ENCODE peak calls at places on chromosomes 16 and 17, in five cellular contexts. One of them, this sample, is unnamed.

GRCh38 chr17:78338860-78339259 is 21.0 kb downstream of the SOCS3 start:
- DNase-seq in GM13977: peak
- DNase-seq in B cell: no peak
- DNase-seq in osteoblast: no peak
- DNase-seq in BJ: no peak
- DNase-seq in this sample: peak

GRCh38 chr17:35082073-35082657 is 18.7 kb upstream of the RFFL start:
- DNase-seq in GM13977: no peak
- DNase-seq in B cell: no peak
- DNase-seq in osteoblast: no peak
- DNase-seq in BJ: peak
- DNase-seq in this sample: peak

GRCh38 chr16:16120382-16121184 is 102.7 kb downstream of the ABCC6 start:
- DNase-seq in GM13977: no peak
- DNase-seq in B cell: no peak
- DNase-seq in osteoblast: no peak
- DNase-seq in BJ: no peak
- DNase-seq in this sample: no peak

GRCh38 chr17:19273731-19274130 is 36.6 kb downstream of the EPN2 start:
- DNase-seq in GM13977: no peak
- DNase-seq in B cell: no peak
- DNase-seq in osteoblast: peak
- DNase-seq in BJ: no peak
- DNase-seq in this sample: no peak

GRCh38 chr17:51461578-51462004 is 201.2 kb downstream of the UTP18 start:
- DNase-seq in GM13977: peak
- DNase-seq in B cell: no peak
- DNase-seq in osteoblast: peak
- DNase-seq in BJ: no peak
- DNase-seq in this sample: peak

GRCh38 chr17:31534223-31534888 is 142.9 kb downstream of the RAB11FIP4 start:
- DNase-seq in GM13977: no peak
- DNase-seq in B cell: no peak
- DNase-seq in osteoblast: peak
- DNase-seq in BJ: no peak
- DNase-seq in this sample: no peak

GRCh38 chr17:78325076-78325712 is 34.7 kb downstream of the SOCS3 start:
- DNase-seq in GM13977: no peak
- DNase-seq in B cell: no peak
- DNase-seq in osteoblast: peak
- DNase-seq in BJ: no peak
- DNase-seq in this sample: no peak

GRCh38 chr17:27532269-27533067 is 76.2 kb downstream of the KSR1 start:
- DNase-seq in GM13977: no peak
- DNase-seq in B cell: no peak
- DNase-seq in osteoblast: no peak
- DNase-seq in BJ: no peak
- DNase-seq in this sample: no peak

GRCh38 chr16:49592507-49593422 is 219.2 kb downstream of the C16orf78 start:
- DNase-seq in GM13977: peak
- DNase-seq in B cell: peak
- DNase-seq in osteoblast: peak
- DNase-seq in BJ: no peak
- DNase-seq in this sample: peak

GRCh38 chr17:40833882-40834281 is 11.5 kb upstream of the KRT10 start:
- DNase-seq in GM13977: no peak
- DNase-seq in B cell: no peak
- DNase-seq in osteoblast: no peak
- DNase-seq in BJ: no peak
- DNase-seq in this sample: no peak

GRCh38 chr17:1074886-1075665 is 78.1 kb downstream of the TIMM22 start:
- DNase-seq in GM13977: no peak
- DNase-seq in B cell: no peak
- DNase-seq in osteoblast: no peak
- DNase-seq in BJ: no peak
- DNase-seq in this sample: no peak

GRCh38 chr16:65034915-65035314 is 86.9 kb downstream of the CDH11 start:
- DNase-seq in GM13977: no peak
- DNase-seq in B cell: no peak
- DNase-seq in osteoblast: no peak
- DNase-seq in BJ: no peak
- DNase-seq in this sample: no peak

GRCh38 chr17:74658620-74659019 is 35.1 kb upstream of the CD300E start:
- DNase-seq in GM13977: no peak
- DNase-seq in B cell: no peak
- DNase-seq in osteoblast: no peak
- DNase-seq in BJ: no peak
- DNase-seq in this sample: no peak

GRCh38 chr16:77788196-77789084 is at the start of gene VAT1L:
- DNase-seq in GM13977: peak
- DNase-seq in B cell: peak
- DNase-seq in osteoblast: peak
- DNase-seq in BJ: no peak
- DNase-seq in this sample: no peak

GRCh38 chr16:78505544-78506371 is 406.3 kb downstream of the WWOX start:
- DNase-seq in GM13977: no peak
- DNase-seq in B cell: no peak
- DNase-seq in osteoblast: no peak
- DNase-seq in BJ: no peak
- DNase-seq in this sample: no peak

GRCh38 chr16:75065808-75066149 is 50.8 kb downstream of the LDHD start:
- DNase-seq in GM13977: no peak
- DNase-seq in B cell: no peak
- DNase-seq in osteoblast: no peak
- DNase-seq in BJ: no peak
- DNase-seq in this sample: no peak

GRCh38 chr16:2930236-2930635 is 18.5 kb downstream of the FLYWCH1 start:
- DNase-seq in GM13977: no peak
- DNase-seq in B cell: no peak
- DNase-seq in osteoblast: peak
- DNase-seq in BJ: no peak
- DNase-seq in this sample: peak

GRCh38 chr17:35713069-35713728 is 18.2 kb upstream of the RASL10B start:
- DNase-seq in GM13977: no peak
- DNase-seq in B cell: no peak
- DNase-seq in osteoblast: peak
- DNase-seq in BJ: peak
- DNase-seq in this sample: no peak

GRCh38 chr17:36674278-36674650 is 72.9 kb downstream of the MRM1 start:
- DNase-seq in GM13977: no peak
- DNase-seq in B cell: no peak
- DNase-seq in osteoblast: no peak
- DNase-seq in BJ: no peak
- DNase-seq in this sample: no peak

GRCh38 chr17:18319604-18320256 is 4.6 kb downstream of the SMCR8 start:
- DNase-seq in GM13977: no peak
- DNase-seq in B cell: no peak
- DNase-seq in osteoblast: peak
- DNase-seq in BJ: no peak
- DNase-seq in this sample: no peak

GRCh38 chr17:1196946-1197345 is 17.2 kb upstream of the ABR start:
- DNase-seq in GM13977: no peak
- DNase-seq in B cell: no peak
- DNase-seq in osteoblast: no peak
- DNase-seq in BJ: no peak
- DNase-seq in this sample: no peak

DNA sequence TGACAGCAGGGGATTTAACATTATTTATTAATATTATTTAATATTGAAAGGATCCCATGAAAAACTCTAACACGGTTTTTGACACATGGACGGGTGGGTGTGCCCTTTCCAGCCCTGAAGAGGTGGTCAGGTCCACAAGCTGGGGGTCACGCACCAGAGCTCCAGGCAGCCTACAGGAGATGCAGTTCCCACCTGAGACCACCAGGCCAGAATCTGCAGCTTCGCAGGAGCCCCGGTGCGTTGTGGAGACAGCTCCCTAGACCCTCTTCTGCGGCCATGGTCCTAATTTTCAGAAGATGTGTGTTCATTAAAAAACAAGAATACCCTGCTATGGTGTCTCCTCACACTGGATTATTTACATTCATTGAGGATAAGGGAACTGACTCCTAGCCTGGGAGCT is 331.1 kb downstream of the C16orf95 start:
- DNase-seq in GM13977: no peak
- DNase-seq in B cell: no peak
- DNase-seq in osteoblast: peak
- DNase-seq in BJ: no peak
- DNase-seq in this sample: no peak
- TF ChIP-seq CTCF in GM13977: no peak
- TF ChIP-seq CTCF in B cell: no peak
- TF ChIP-seq CTCF in osteoblast: no peak
- TF ChIP-seq CTCF in BJ: no peak
- TF ChIP-seq CTCF in this sample: no peak

DNA sequence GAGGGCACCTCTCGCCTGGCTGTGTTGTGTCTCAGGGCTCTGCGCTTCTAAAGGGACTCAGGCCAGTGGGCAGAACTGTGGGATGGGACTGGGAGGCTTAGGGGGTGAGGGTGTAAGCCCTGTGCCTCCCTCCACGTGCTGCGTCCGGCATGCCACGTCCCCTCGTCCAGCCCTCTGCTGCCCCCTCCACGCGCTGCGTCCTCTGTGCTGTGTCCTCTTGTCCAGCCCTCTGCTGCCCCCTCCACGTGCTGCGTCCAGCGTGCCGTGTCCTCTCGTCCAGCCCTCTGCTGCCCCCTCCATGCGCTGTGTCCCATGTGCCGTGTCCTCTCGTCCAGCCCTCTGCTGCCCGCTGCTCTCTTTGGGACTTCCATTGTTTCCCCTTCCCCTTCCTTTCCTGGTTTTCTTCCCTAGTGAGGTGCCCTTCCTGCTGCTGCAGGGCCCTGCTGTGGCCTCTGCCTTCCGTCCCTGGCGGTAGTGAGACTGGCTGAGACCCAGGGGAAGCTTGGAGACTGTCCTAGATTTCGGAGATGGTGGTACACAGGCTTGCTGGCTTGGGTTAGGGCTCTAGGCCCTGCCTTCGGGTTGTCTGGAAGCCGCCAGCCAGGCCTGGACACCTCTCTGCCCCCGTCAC is 6.4 kb upstream of the ZNF750 start:
- DNase-seq in GM13977: no peak
- DNase-seq in B cell: no peak
- DNase-seq in osteoblast: peak
- DNase-seq in BJ: no peak
- DNase-seq in this sample: no peak
- TF ChIP-seq CTCF in GM13977: no peak
- TF ChIP-seq CTCF in B cell: no peak
- TF ChIP-seq CTCF in osteoblast: no peak
- TF ChIP-seq CTCF in BJ: no peak
- TF ChIP-seq CTCF in this sample: no peak

DNA sequence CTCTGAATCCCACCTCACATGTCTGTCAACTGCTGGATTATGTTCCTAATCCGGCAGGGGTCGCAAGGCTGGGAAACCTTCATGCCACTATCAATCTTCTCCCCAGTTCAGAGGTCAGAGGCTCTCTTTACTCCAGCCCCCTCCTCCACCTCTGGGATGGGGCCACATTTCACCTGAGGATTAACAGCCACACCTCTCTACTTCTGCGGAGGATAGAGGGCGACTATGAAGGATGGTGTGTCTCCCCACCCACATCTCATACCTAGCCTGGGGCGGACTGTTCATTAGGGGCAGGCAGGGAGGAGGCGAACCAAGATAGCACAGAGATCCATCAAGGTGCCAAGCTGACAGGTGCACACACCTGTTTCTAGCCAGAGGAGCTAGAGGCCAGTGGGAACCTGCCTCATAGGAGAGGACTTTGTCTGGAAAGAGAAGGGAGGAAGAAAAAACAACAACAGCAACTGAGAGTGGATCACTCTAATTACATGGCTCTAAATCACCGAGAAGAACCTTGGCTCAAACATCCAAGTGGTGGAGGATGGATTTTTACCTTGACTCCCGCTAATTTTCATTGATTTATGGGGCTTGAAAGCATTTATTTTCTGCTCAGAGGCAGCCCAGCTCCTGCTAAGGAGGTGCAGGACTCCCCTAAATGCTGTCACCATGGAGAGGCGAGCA is 41.9 kb upstream of the SKAP1 start:
- DNase-seq in GM13977: no peak
- DNase-seq in B cell: no peak
- DNase-seq in osteoblast: peak
- DNase-seq in BJ: no peak
- DNase-seq in this sample: no peak
- TF ChIP-seq CTCF in GM13977: no peak
- TF ChIP-seq CTCF in B cell: no peak
- TF ChIP-seq CTCF in osteoblast: no peak
- TF ChIP-seq CTCF in BJ: no peak
- TF ChIP-seq CTCF in this sample: no peak

DNA sequence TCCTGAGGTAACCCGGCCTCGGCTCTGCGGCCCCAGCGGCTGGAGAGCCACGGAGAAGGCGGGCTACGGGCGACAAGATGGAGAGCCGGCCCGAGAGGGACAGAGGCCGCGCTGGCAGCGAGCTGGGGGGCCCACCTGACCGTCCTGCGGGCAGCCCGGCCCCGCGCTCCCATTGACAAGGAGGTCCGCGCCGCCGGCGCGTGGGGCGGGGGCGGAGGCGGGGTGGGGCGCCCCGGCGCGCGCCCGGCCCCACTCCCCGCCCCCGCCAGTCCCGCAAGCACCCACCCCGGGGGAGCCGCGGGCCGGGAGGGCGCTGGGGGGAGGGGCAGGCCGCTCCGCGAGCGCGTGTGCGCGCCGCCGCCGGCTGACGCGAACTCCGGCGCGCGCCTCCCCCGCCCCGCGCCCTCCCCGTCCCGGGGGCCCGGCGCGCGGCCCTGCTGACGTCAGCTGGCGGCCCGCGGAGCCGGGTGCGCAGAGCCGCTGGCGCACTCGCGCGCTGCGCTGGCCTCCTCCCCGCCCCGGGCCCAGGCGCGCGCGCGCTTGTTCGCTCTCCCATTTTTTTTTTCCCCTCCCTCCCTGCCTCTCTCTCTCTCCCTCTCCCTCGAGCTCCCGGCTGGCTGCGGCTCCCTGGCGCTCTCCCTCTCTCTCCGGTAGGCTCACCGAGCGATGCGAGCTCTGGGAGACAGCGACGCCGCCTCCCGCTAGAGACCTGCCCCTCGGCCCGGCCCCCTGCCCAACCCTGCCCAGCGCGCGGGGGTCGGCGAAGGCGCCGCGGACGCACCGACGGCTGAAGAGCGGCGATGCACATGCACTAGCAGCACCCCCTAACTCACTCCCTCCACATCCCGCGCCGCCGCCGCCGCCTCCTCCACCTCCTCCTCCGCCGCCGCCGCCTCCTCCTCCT is at the start of gene GNAO1:
- DNase-seq in GM13977: peak
- DNase-seq in B cell: peak
- DNase-seq in osteoblast: peak
- DNase-seq in BJ: no peak
- DNase-seq in this sample: peak
- TF ChIP-seq CTCF in GM13977: no peak
- TF ChIP-seq CTCF in B cell: no peak
- TF ChIP-seq CTCF in osteoblast: no peak
- TF ChIP-seq CTCF in BJ: no peak
- TF ChIP-seq CTCF in this sample: no peak

This sample was measured in GM20000.